ENCODE peak calls at places on chromosomes 13 and 19, in six cellular contexts. One of them, this sample, is unnamed. For H3K4me1, the result is how much of the 10 kb centered on the place peaks cover.

GRCh38 chr13:112885782-112886268 is 83.2 kb upstream of the MCF2L start:
- DNase-seq in upper lobe of left lung: peak
- DNase-seq in astrocyte: peak
- DNase-seq in tibial artery: peak
- DNase-seq in cardiac muscle cell: peak
- DNase-seq in foreskin keratinocyte: peak
- DNase-seq in this sample: peak

GRCh38 chr13:76663941-76664340 is 222.3 kb downstream of the KCTD12 start:
- DNase-seq in cardiac muscle cell: peak
- DNase-seq in upper lobe of left lung: no peak
- DNase-seq in foreskin keratinocyte: no peak
- DNase-seq in tibial artery: no peak
- DNase-seq in astrocyte: no peak
- DNase-seq in this sample: no peak

GRCh38 chr13:103952183-103952582 is 886.0 kb upstream of the SLC10A2 start:
- DNase-seq in tibial artery: no peak
- DNase-seq in foreskin keratinocyte: no peak
- DNase-seq in upper lobe of left lung: no peak
- DNase-seq in astrocyte: no peak
- DNase-seq in cardiac muscle cell: no peak
- DNase-seq in this sample: no peak

GRCh38 chr13:58048670-58049069 is 417.1 kb downstream of the PCDH17 start:
- DNase-seq in foreskin keratinocyte: no peak
- DNase-seq in cardiac muscle cell: no peak
- DNase-seq in tibial artery: no peak
- DNase-seq in upper lobe of left lung: no peak
- DNase-seq in astrocyte: peak
- DNase-seq in this sample: no peak

GRCh38 chr19:2081873-2082810 is 14.0 kb downstream of the MOB3A start:
- DNase-seq in upper lobe of left lung: peak
- DNase-seq in tibial artery: no peak
- DNase-seq in cardiac muscle cell: no peak
- DNase-seq in astrocyte: no peak
- DNase-seq in foreskin keratinocyte: no peak
- DNase-seq in this sample: peak

GRCh38 chr19:1913781-1914577 is 8.8 kb downstream of the ADAT3 start:
- DNase-seq in cardiac muscle cell: no peak
- DNase-seq in tibial artery: no peak
- DNase-seq in foreskin keratinocyte: no peak
- DNase-seq in astrocyte: no peak
- DNase-seq in upper lobe of left lung: no peak
- DNase-seq in this sample: no peak

GRCh38 chr19:50332264-50333038 is 3.3 kb upstream of the KCNC3 start:
- DNase-seq in foreskin keratinocyte: no peak
- DNase-seq in astrocyte: no peak
- DNase-seq in upper lobe of left lung: no peak
- DNase-seq in tibial artery: no peak
- DNase-seq in cardiac muscle cell: no peak
- DNase-seq in this sample: no peak

GRCh38 chr13:61148691-61149332 is 266.8 kb downstream of the PCDH20 start:
- DNase-seq in foreskin keratinocyte: no peak
- DNase-seq in tibial artery: no peak
- DNase-seq in cardiac muscle cell: peak
- DNase-seq in astrocyte: peak
- DNase-seq in upper lobe of left lung: no peak
- DNase-seq in this sample: no peak

GRCh38 chr19:38729653-38730469 is 14.4 kb downstream of the CAPN12 start:
- DNase-seq in tibial artery: no peak
- DNase-seq in astrocyte: no peak
- DNase-seq in cardiac muscle cell: peak
- DNase-seq in upper lobe of left lung: peak
- DNase-seq in foreskin keratinocyte: no peak
- DNase-seq in this sample: peak

GRCh38 chr13:46553521-46553885 is 533 bp downstream of the LRCH1 start:
- DNase-seq in upper lobe of left lung: no peak
- DNase-seq in foreskin keratinocyte: no peak
- DNase-seq in cardiac muscle cell: no peak
- DNase-seq in tibial artery: peak
- DNase-seq in astrocyte: no peak
- DNase-seq in this sample: peak

GRCh38 chr19:48858984-48859710 is 9.3 kb downstream of the PLEKHA4 start:
- DNase-seq in upper lobe of left lung: peak
- DNase-seq in foreskin keratinocyte: no peak
- DNase-seq in cardiac muscle cell: no peak
- DNase-seq in astrocyte: no peak
- DNase-seq in tibial artery: no peak
- DNase-seq in this sample: no peak

GRCh38 chr19:1567848-1568227 is 287 bp downstream of the MEX3D start:
- DNase-seq in astrocyte: no peak
- DNase-seq in cardiac muscle cell: no peak
- DNase-seq in tibial artery: no peak
- DNase-seq in foreskin keratinocyte: no peak
- DNase-seq in upper lobe of left lung: no peak
- DNase-seq in this sample: no peak

GRCh38 chr13:48731957-48732569 is 78.3 kb downstream of the CYSLTR2 start:
- DNase-seq in tibial artery: no peak
- DNase-seq in cardiac muscle cell: peak
- DNase-seq in astrocyte: no peak
- DNase-seq in upper lobe of left lung: peak
- DNase-seq in foreskin keratinocyte: no peak
- DNase-seq in this sample: peak

GRCh38 chr13:112688560-112689497 is 1.0 kb upstream of the ATP11A start:
- DNase-seq in upper lobe of left lung: peak
- DNase-seq in cardiac muscle cell: no peak
- DNase-seq in astrocyte: no peak
- DNase-seq in foreskin keratinocyte: no peak
- DNase-seq in tibial artery: peak
- DNase-seq in this sample: no peak

GRCh38 chr13:78660130-78660857 is 1.3 kb upstream of the OBI1 start:
- DNase-seq in tibial artery: peak
- DNase-seq in upper lobe of left lung: no peak
- DNase-seq in astrocyte: no peak
- DNase-seq in cardiac muscle cell: peak
- DNase-seq in foreskin keratinocyte: no peak
- DNase-seq in this sample: no peak

GRCh38 chr19:3576696-3577443 is 4.1 kb downstream of the HMG20B start:
- DNase-seq in cardiac muscle cell: peak
- DNase-seq in upper lobe of left lung: no peak
- DNase-seq in tibial artery: no peak
- DNase-seq in astrocyte: peak
- DNase-seq in foreskin keratinocyte: no peak
- DNase-seq in this sample: peak

GRCh38 chr19:39327318-39327717 is 6.7 kb upstream of the LRFN1 start:
- DNase-seq in cardiac muscle cell: no peak
- DNase-seq in upper lobe of left lung: no peak
- DNase-seq in tibial artery: no peak
- DNase-seq in astrocyte: no peak
- DNase-seq in foreskin keratinocyte: no peak
- DNase-seq in this sample: no peak

GRCh38 chr19:10388957-10389356 is 8.6 kb upstream of the TYK2 start:
- DNase-seq in astrocyte: peak
- DNase-seq in foreskin keratinocyte: peak
- DNase-seq in upper lobe of left lung: peak
- DNase-seq in tibial artery: peak
- DNase-seq in cardiac muscle cell: peak
- DNase-seq in this sample: peak

GRCh38 chr13:106151056-106151699 is 384.3 kb downstream of the EFNB2 start:
- DNase-seq in foreskin keratinocyte: peak
- DNase-seq in upper lobe of left lung: no peak
- DNase-seq in cardiac muscle cell: peak
- DNase-seq in astrocyte: peak
- DNase-seq in tibial artery: no peak
- DNase-seq in this sample: no peak

GRCh38 chr13:91347996-91348905 is 764 bp downstream of the MIR17HG start:
- DNase-seq in upper lobe of left lung: peak
- DNase-seq in foreskin keratinocyte: no peak
- DNase-seq in cardiac muscle cell: peak
- DNase-seq in tibial artery: no peak
- DNase-seq in astrocyte: peak
- DNase-seq in this sample: peak

GRCh38 chr19:51698296-51698695 is 5.2 kb downstream of the SPACA6 start:
- DNase-seq in tibial artery: no peak
- DNase-seq in cardiac muscle cell: no peak
- DNase-seq in upper lobe of left lung: no peak
- DNase-seq in astrocyte: peak
- DNase-seq in foreskin keratinocyte: no peak
- DNase-seq in this sample: no peak

GRCh38 chr13:27959976-27960361 is 9.1 kb downstream of the CDX2 start:
- DNase-seq in cardiac muscle cell: no peak
- DNase-seq in astrocyte: no peak
- DNase-seq in foreskin keratinocyte: no peak
- DNase-seq in upper lobe of left lung: no peak
- DNase-seq in tibial artery: no peak
- DNase-seq in this sample: no peak

GRCh38 chr13:27958928-27959539 is 10.1 kb downstream of the CDX2 start:
- DNase-seq in tibial artery: no peak
- DNase-seq in foreskin keratinocyte: no peak
- DNase-seq in cardiac muscle cell: no peak
- DNase-seq in astrocyte: no peak
- DNase-seq in upper lobe of left lung: no peak
- DNase-seq in this sample: no peak

GRCh38 chr13:27962128-27962841 is 6.8 kb downstream of the CDX2 start:
- DNase-seq in foreskin keratinocyte: no peak
- DNase-seq in astrocyte: no peak
- DNase-seq in upper lobe of left lung: no peak
- DNase-seq in tibial artery: no peak
- DNase-seq in cardiac muscle cell: no peak
- DNase-seq in this sample: no peak

GRCh38 chr13:27961227-27962085 is 7.7 kb downstream of the CDX2 start:
- DNase-seq in astrocyte: no peak
- DNase-seq in tibial artery: no peak
- DNase-seq in cardiac muscle cell: no peak
- DNase-seq in upper lobe of left lung: no peak
- DNase-seq in foreskin keratinocyte: no peak
- DNase-seq in this sample: no peak

GRCh38 chr13:27960362-27961226 is 8.5 kb downstream of the CDX2 start:
- DNase-seq in astrocyte: no peak
- DNase-seq in foreskin keratinocyte: no peak
- DNase-seq in upper lobe of left lung: peak
- DNase-seq in tibial artery: no peak
- DNase-seq in cardiac muscle cell: peak
- DNase-seq in this sample: no peak
- TF ChIP-seq CTCF in astrocyte: no peak
- TF ChIP-seq CTCF in foreskin keratinocyte: peak
- TF ChIP-seq CTCF in upper lobe of left lung: peak
- TF ChIP-seq CTCF in tibial artery: no peak
- TF ChIP-seq CTCF in cardiac muscle cell: peak
- TF ChIP-seq CTCF in this sample: peak

GRCh38 chr13:75486654-75487053 is 4.7 kb upstream of the TBC1D4 start:
- DNase-seq in astrocyte: peak
- DNase-seq in upper lobe of left lung: no peak
- DNase-seq in cardiac muscle cell: no peak
- DNase-seq in tibial artery: no peak
- DNase-seq in foreskin keratinocyte: no peak
- DNase-seq in this sample: no peak

GRCh38 chr13:75489502-75490263 is 7.7 kb upstream of the TBC1D4 start:
- DNase-seq in cardiac muscle cell: peak
- DNase-seq in astrocyte: peak
- DNase-seq in foreskin keratinocyte: no peak
- DNase-seq in tibial artery: no peak
- DNase-seq in upper lobe of left lung: peak
- DNase-seq in this sample: no peak

GRCh38 chr13:75485286-75486062 is 3.5 kb upstream of the TBC1D4 start:
- DNase-seq in upper lobe of left lung: no peak
- DNase-seq in astrocyte: peak
- DNase-seq in cardiac muscle cell: peak
- DNase-seq in foreskin keratinocyte: no peak
- DNase-seq in tibial artery: no peak
- DNase-seq in this sample: no peak

GRCh38 chr13:75482820-75483079 is 781 bp upstream of the TBC1D4 start:
- DNase-seq in astrocyte: no peak
- DNase-seq in tibial artery: no peak
- DNase-seq in foreskin keratinocyte: no peak
- DNase-seq in cardiac muscle cell: no peak
- DNase-seq in upper lobe of left lung: no peak
- DNase-seq in this sample: no peak

DNA sequence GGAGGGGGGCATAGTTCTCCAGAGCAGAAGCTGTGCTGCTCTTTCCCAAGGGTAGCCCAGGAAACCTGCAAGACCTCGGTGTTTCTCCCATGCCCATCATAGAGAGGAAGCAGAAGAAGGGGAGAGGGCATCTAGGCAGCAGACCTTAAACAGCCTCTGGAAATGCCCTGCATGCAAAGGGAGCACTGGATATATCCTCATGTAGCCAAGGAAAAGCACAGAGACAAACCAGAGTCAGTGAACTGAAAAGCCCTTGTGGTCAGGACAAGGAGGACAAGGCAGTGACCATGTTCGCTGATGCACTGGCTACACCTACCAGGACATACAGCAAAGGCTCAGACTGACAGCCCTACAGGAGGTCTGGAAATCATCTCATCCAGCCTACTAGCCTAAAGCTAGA is 4.2 kb upstream of the TBC1D4 start:
- DNase-seq in foreskin keratinocyte: no peak
- DNase-seq in upper lobe of left lung: no peak
- DNase-seq in cardiac muscle cell: no peak
- DNase-seq in tibial artery: no peak
- DNase-seq in astrocyte: peak
- DNase-seq in this sample: no peak
- H3K4me1 ChIP-seq in foreskin keratinocyte: under half
- H3K4me1 ChIP-seq in upper lobe of left lung: under half
- H3K4me1 ChIP-seq in cardiac muscle cell: under half
- H3K4me1 ChIP-seq in tibial artery: under half
- H3K4me1 ChIP-seq in astrocyte: under half
- H3K4me1 ChIP-seq in this sample: under half

GRCh38 chr13:107678075-107678689 is 537.2 kb downstream of the LIG4 start:
- DNase-seq in tibial artery: no peak
- DNase-seq in cardiac muscle cell: no peak
- DNase-seq in foreskin keratinocyte: no peak
- DNase-seq in upper lobe of left lung: no peak
- DNase-seq in astrocyte: no peak
- DNase-seq in this sample: no peak
- TF ChIP-seq CTCF in tibial artery: no peak
- TF ChIP-seq CTCF in cardiac muscle cell: no peak
- TF ChIP-seq CTCF in foreskin keratinocyte: no peak
- TF ChIP-seq CTCF in upper lobe of left lung: no peak
- TF ChIP-seq CTCF in astrocyte: no peak
- TF ChIP-seq CTCF in this sample: no peak

DNA sequence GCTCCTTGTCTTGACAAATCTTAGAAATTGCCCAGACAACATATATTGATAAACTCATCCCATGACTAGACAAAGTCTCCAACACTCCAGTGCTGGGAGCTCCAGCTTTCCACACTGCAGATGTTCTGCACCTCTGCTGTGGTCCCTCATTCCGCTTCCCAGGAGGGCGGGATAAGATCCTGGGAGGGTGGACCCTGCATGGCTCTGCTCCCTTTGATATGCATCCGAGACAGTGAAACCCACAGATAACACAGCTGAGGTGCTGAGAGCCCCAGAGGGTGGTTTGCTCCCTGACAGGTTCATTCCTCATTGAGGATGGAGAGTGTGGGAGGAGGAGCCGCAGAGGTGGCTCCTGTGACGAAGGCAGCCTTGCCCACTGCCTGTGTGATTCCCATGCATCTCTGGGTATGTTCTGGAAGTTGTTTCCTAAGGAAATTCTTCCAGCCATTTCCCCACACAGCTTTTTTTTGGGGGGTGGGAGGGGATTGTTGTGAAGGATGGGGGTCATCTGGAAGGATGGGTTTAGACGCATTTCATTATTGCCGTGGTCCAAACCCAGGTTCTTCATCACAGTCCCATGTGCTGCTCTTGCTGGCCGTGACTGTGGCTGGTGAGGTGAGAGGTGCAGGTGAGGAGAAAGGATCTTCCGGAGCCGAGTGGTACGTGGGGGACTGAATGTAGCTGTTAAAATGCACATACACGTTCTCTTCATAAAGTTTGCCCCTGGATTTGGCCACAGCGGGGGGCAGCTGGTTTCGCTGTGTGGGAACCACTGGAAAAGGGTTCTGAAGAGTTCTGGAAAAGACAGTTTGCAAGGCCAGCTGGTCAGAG is 46.4 kb downstream of the SLC7A9 start:
- DNase-seq in astrocyte: no peak
- DNase-seq in foreskin keratinocyte: no peak
- DNase-seq in tibial artery: no peak
- DNase-seq in upper lobe of left lung: no peak
- DNase-seq in cardiac muscle cell: no peak
- DNase-seq in this sample: no peak
- H3K4me1 ChIP-seq in astrocyte: under half
- H3K4me1 ChIP-seq in foreskin keratinocyte: under half
- H3K4me1 ChIP-seq in tibial artery: under half
- H3K4me1 ChIP-seq in upper lobe of left lung: under half
- H3K4me1 ChIP-seq in cardiac muscle cell: under half
- H3K4me1 ChIP-seq in this sample: under half